ENCODE peak calls at places on chromosomes 7 and 10, in five cellular contexts. I, L, V, U and C are unnamed samples.

GRCh38 chr7:137343483-137343841 is at the start of gene PTN:
- DNase-seq in I (no peak), L (peak), V (no peak), U (no peak), C (no peak)

GRCh38 chr7:159031750-159032149 is 112.9 kb downstream of the VIPR2 start:
- DNase-seq in I (no peak), L (no peak), V (no peak), U (no peak), C (no peak)

GRCh38 chr7:94974436-94974835 is 67.0 kb downstream of the PPP1R9A start:
- DNase-seq in I (no peak), L (no peak), V (no peak), U (no peak), C (no peak)

GRCh38 chr7:12431886-12432285 is 28.2 kb upstream of the VWDE start:
- DNase-seq in I (peak), L (no peak), V (no peak), U (no peak), C (no peak)

GRCh38 chr10:5481121-5481520 is 18.2 kb downstream of the CALML5 start:
- DNase-seq in I (no peak), L (no peak), V (no peak), U (no peak), C (no peak)

GRCh38 chr7:134165266-134165665 is 38.1 kb downstream of the LRGUK start:
- DNase-seq in I (no peak), L (no peak), V (no peak), U (no peak), C (no peak)

GRCh38 chr7:7553386-7553785 is 13.3 kb upstream of the MIOS start:
- DNase-seq in I (no peak), L (no peak), V (no peak), U (no peak), C (no peak)

GRCh38 chr7:131325179-131325840 is 2.4 kb upstream of the MKLN1 start:
- DNase-seq in I (peak), L (no peak), V (no peak), U (no peak), C (no peak)

GRCh38 chr10:62671104-62671503 is 133.4 kb upstream of the ADO start:
- DNase-seq in I (no peak), L (no peak), V (no peak), U (no peak), C (no peak)

GRCh38 chr7:23687011-23687410 is 7.0 kb downstream of the FAM221A start:
- DNase-seq in I (no peak), L (no peak), V (no peak), U (no peak), C (no peak)

GRCh38 chr10:4678023-4678950 is 147.7 kb upstream of the AKR1E2 start:
- DNase-seq in I (peak), L (no peak), V (no peak), U (no peak), C (peak)

GRCh38 chr7:15612205-15612604 is 50.4 kb upstream of the AGMO start:
- DNase-seq in I (no peak), L (no peak), V (no peak), U (no peak), C (peak)

DNA sequence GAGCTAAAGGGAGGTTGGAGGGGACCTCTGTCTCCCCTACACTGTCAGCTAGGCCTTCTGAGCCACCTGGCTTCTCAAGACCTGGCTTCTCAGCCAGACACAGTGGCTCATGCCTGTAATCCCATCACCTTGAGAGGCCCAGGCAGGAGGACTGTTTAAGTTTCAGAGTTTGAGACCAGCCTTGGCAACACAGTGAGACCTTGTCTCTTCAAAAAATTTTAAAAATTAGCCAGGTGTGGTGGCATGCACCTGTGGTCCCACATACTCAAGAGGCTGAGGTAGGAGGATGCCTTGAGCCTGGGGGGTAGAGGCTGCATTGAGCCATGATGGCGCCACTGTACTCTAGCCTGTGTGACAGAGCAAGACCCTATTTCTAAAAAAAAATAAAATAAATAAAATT is 33.1 kb downstream of the PIP4K2A start:
- DNase-seq in I (no peak), L (no peak), V (no peak), U (no peak), C (no peak)
- H3K4me2 ChIP-seq in I (no peak), L (no peak), V (no peak), U (no peak), C (peak)

GRCh38 chr10:132117636-132118190 is 52.0 kb downstream of the JAKMIP3 start:
- DNase-seq in I (no peak), L (no peak), V (no peak), U (no peak), C (no peak)
- TF ChIP-seq KDM1A in I (no peak), L (no peak), V (no peak), U (no peak), C (no peak)

GRCh38 chr10:122139627-122140151 is 131.4 kb upstream of the BTBD16 start:
- DNase-seq in I (no peak), L (no peak), V (no peak), U (no peak), C (no peak)
- H3K27ac ChIP-seq in I (no peak), L (no peak), V (no peak), U (no peak), C (peak)

GRCh38 chr10:25725917-25726716 is 207.9 kb upstream of the MYO3A start:
- DNase-seq in I (peak), L (no peak), V (no peak), U (peak), C (peak)

GRCh38 chr10:25724241-25724640 is 209.8 kb upstream of the MYO3A start:
- DNase-seq in I (no peak), L (no peak), V (no peak), U (no peak), C (no peak)
- H3K4me2 ChIP-seq in I (no peak), L (no peak), V (no peak), U (no peak), C (no peak)

DNA sequence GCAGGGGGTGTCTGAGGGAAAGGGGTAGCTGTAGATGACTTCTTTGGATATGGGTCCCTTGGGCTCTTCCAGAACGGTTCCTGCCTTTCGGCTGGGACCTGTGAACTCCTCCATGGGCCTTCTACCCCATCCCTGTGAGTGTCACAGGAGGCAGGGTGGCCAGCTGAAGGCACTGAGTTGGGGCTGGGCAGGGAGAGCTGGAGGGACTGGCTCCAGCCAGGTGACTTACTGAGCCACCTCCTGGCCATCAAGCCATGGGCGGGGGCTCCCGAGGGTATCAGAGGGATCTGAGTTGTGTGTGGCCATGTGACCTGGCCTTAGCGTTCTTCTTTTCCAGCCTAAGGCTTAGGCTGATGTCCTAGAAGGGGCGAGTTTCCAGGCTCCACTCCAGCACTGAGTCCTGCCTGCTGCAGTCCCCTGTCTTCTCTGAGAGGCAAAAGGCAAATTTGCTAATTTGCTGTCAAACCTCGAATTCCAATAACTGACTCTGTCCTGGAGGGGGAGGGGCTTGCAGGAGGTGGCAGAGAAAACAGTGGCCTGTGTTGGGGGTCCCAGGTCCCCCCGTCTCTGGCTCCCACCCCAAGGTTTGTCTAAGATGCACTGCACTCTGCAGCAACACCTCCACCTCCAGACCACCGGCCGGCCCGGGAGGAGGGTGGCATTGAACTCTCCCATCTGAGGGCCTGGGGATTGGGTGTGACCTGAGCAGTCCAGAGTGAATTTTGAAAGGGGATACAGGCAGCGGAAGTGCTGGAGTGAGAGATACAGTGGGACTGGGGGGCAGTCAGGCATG is 27.2 kb downstream of the ADCYAP1R1 start:
- DNase-seq in I (no peak), L (no peak), V (no peak), U (no peak), C (no peak)
- TF ChIP-seq KDM1A in I (no peak), L (no peak), V (no peak), U (no peak), C (no peak)

DNA sequence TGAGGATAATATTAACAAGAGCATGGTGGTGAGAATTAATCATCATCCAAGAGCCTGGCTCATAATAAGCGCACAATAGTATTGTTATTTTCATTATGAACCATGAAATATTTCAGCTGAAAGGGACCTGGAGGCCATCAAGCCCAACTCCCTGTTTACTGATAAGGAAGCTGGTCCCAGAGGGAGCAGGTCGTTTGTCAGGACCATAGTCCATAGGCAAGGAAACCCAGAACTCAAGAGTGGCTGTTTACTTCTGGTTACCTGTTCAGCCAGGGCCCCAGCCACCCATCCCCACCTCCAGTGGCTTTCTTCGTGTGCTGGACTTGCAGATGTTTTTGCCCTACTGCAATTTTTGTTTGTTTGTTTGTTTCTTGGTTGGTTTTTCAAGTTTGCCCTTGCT is 151.9 kb downstream of the TPST1 start:
- DNase-seq in I (no peak), L (no peak), V (no peak), U (no peak), C (no peak)
- H3K27ac ChIP-seq in I (peak), L (no peak), V (no peak), U (no peak), C (no peak)

DNA sequence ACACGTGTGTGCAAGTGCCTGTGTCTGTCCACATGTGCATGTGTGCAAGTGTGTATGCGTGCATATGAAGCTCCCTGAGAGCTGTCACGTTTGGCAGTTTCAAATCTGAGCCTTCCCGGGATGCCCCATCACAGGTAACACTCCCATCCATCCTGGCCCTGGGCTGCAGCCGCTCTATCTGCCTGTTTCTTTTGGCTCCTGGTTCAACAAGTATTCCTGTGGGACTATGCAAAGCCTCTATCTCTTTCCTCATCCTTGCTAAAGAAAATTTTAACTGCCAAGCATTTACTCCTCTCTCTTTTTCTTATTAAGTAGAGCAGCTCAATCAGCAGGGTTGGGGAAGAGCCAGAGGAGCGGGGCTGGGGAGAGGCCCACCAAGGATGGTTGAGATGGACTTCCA is 24.4 kb upstream of the PDCD4 start:
- DNase-seq in I (no peak), L (no peak), V (no peak), U (no peak), C (no peak)
- H3K4me2 ChIP-seq in I (no peak), L (no peak), V (no peak), U (no peak), C (no peak)

DNA sequence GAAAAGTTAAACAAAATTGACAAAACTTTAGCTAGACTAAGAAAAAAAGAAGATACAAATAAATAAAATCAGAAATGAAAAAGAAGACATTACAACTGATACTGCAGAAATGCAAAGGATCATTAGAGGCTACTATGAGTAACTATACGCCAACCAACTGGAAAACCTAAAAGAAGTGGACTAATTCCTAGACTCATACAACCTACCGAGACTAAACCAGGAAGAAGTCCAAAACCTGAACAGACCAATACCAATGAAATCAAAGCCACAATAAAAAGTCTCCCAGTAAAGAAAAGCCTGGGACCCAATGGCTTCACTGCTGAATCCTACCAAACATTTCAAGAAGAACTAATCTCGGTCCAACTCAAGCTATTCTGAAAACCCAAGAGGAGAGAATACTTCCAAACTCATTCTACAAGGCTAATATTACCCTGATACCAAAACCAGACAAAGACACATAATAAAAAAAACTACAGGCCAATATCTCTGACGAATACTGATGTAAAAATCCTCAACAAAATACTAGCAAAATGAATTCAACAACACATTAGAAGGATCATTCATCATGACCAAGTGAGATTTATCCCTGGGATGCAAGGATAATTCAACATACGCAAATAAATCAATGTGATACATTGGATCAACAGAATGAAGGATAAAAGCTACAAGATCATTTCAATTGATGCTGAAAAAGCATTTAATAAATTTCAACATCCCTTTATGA is 20.3 kb downstream of the ELAPOR2 start:
- DNase-seq in I (no peak), L (no peak), V (no peak), U (no peak), C (no peak)
- TF ChIP-seq KDM1A in I (no peak), L (no peak), V (no peak), U (no peak), C (no peak)